ENCODE peak calls at places on chromosomes 5 and 9, in five cellular contexts. One of them, this sample, is unnamed.

GRCh38 chr9:113682297-113682771 is 193.8 kb upstream of the ZNF618 start:
- DNase-seq in fibroblast of mammary gland: peak
- DNase-seq in left ventricle myocardium inferior: peak
- DNase-seq in endodermal cell: peak
- DNase-seq in ovary: peak
- DNase-seq in this sample: peak

GRCh38 chr9:35598863-35599590 is 6.0 kb upstream of the TESK1 start:
- DNase-seq in fibroblast of mammary gland: no peak
- DNase-seq in left ventricle myocardium inferior: no peak
- DNase-seq in endodermal cell: peak
- DNase-seq in ovary: no peak
- DNase-seq in this sample: peak

GRCh38 chr9:16058131-16058549 is 505.3 kb downstream of the CCDC171 start:
- DNase-seq in fibroblast of mammary gland: peak
- DNase-seq in left ventricle myocardium inferior: no peak
- DNase-seq in endodermal cell: peak
- DNase-seq in ovary: no peak
- DNase-seq in this sample: no peak

GRCh38 chr9:81902601-81903000 is 25.6 kb upstream of the SPATA31D4 start:
- DNase-seq in fibroblast of mammary gland: peak
- DNase-seq in left ventricle myocardium inferior: no peak
- DNase-seq in endodermal cell: no peak
- DNase-seq in ovary: no peak
- DNase-seq in this sample: no peak

GRCh38 chr5:14834584-14835540 is 36.7 kb downstream of the ANKH start:
- DNase-seq in fibroblast of mammary gland: no peak
- DNase-seq in left ventricle myocardium inferior: no peak
- DNase-seq in endodermal cell: no peak
- DNase-seq in ovary: no peak
- DNase-seq in this sample: no peak

GRCh38 chr9:69678843-69679538 is 6.8 kb upstream of the APBA1 start:
- DNase-seq in fibroblast of mammary gland: no peak
- DNase-seq in left ventricle myocardium inferior: no peak
- DNase-seq in endodermal cell: no peak
- DNase-seq in ovary: no peak
- DNase-seq in this sample: no peak

GRCh38 chr5:691817-692529 is 1.2 kb downstream of the TPPP start:
- DNase-seq in fibroblast of mammary gland: no peak
- DNase-seq in left ventricle myocardium inferior: no peak
- DNase-seq in endodermal cell: peak
- DNase-seq in ovary: no peak
- DNase-seq in this sample: no peak

GRCh38 chr5:90949469-90950358 is 391.1 kb downstream of the ADGRV1 start:
- DNase-seq in fibroblast of mammary gland: no peak
- DNase-seq in left ventricle myocardium inferior: no peak
- DNase-seq in endodermal cell: no peak
- DNase-seq in ovary: no peak
- DNase-seq in this sample: no peak

GRCh38 chr9:25260056-25260455 is 418.2 kb downstream of the TUSC1 start:
- DNase-seq in fibroblast of mammary gland: no peak
- DNase-seq in left ventricle myocardium inferior: no peak
- DNase-seq in endodermal cell: no peak
- DNase-seq in ovary: no peak
- DNase-seq in this sample: no peak

GRCh38 chr9:25261445-25261844 is 416.8 kb downstream of the TUSC1 start:
- DNase-seq in fibroblast of mammary gland: no peak
- DNase-seq in left ventricle myocardium inferior: no peak
- DNase-seq in endodermal cell: no peak
- DNase-seq in ovary: no peak
- DNase-seq in this sample: no peak
- TF ChIP-seq CTCF in fibroblast of mammary gland: no peak
- TF ChIP-seq CTCF in left ventricle myocardium inferior: no peak
- TF ChIP-seq CTCF in endodermal cell: peak
- TF ChIP-seq CTCF in ovary: no peak
- TF ChIP-seq CTCF in this sample: no peak

GRCh38 chr5:138752341-138752950 is 779 bp upstream of the CTNNA1 start:
- DNase-seq in fibroblast of mammary gland: no peak
- DNase-seq in left ventricle myocardium inferior: peak
- DNase-seq in endodermal cell: peak
- DNase-seq in ovary: peak
- DNase-seq in this sample: peak
- TF ChIP-seq CTCF in fibroblast of mammary gland: no peak
- TF ChIP-seq CTCF in left ventricle myocardium inferior: peak
- TF ChIP-seq CTCF in endodermal cell: peak
- TF ChIP-seq CTCF in ovary: no peak
- TF ChIP-seq CTCF in this sample: no peak

DNA sequence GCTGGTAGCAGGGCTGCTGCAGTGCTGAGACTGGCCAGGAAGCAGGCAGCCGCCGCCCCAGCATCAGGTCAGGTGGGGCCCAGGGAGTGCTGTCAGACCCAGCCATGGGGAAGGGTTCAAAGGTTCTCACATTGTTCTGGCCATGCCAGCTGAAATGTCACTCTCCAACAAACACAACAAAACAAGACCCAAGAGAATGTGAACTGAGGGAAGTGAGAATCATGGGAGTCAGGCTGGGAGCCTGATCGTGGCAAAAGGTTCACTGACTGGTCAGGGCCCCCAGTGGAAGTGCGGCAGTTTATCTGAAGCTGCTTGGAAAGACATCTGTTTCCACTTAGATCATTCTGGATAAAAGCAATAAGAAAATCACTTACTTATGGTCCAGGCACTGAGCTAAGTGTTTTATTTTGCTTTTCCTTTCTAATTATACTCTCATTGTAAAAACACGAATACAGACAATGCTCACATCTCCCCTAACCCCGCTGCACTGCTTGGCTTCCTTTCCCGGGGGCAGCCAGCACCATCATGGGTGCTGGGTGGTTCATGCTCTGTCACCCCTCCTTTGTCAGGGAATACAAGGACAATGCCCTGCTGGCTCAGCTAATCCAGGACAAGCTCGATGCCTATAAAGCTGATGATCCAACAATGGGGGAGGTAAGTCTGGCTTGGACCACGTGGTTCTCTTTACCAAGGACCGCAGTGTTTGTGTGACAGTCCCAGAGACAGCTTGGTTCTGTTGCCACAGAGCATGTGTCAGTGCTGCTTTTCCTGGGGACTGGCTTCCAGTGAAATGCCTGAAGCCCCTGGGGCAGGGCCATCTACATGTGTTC is 41.9 kb upstream of the CFAP157 start:
- DNase-seq in fibroblast of mammary gland: peak
- DNase-seq in left ventricle myocardium inferior: no peak
- DNase-seq in endodermal cell: no peak
- DNase-seq in ovary: no peak
- DNase-seq in this sample: no peak
- TF ChIP-seq CTCF in fibroblast of mammary gland: no peak
- TF ChIP-seq CTCF in left ventricle myocardium inferior: no peak
- TF ChIP-seq CTCF in endodermal cell: no peak
- TF ChIP-seq CTCF in ovary: no peak
- TF ChIP-seq CTCF in this sample: no peak

DNA sequence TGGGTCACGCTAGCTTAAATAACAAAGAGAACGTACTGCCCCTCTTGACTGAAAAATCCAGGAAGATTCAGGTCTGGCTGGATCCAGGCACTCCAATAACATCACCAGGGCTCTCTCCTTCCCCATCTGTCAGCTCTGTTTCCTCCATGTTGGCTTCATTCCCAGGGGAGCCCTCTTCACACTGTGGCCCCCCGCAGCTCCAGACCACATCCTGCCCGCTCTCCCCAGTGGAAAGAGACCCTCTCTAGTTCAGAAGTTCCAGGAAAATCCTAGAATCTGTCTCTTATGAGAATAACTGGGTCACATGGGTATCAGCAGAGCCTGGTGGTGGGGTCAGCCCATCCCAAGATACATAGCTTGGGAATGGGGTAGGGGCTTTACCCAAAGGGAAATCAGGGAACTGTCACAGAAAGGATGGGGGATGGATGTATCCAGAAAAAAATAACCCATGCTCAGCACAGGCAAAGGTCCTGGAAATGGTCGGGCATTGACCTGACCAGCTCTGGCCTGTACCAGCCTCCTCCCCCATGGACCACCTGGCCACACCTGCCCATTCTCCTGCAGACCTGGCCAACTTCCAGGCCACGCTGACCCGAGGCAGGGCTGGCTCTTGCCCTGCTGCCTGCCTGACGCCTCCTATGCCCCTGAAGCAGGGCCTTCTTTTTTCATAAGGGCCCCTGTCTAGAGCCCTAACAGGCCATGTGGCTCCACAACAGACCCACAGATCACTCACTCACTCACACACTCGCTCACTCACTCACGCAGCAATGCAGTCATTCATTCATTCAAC is 65.9 kb downstream of the COL23A1 start:
- DNase-seq in fibroblast of mammary gland: no peak
- DNase-seq in left ventricle myocardium inferior: no peak
- DNase-seq in endodermal cell: no peak
- DNase-seq in ovary: no peak
- DNase-seq in this sample: peak
- TF ChIP-seq CTCF in fibroblast of mammary gland: no peak
- TF ChIP-seq CTCF in left ventricle myocardium inferior: no peak
- TF ChIP-seq CTCF in endodermal cell: no peak
- TF ChIP-seq CTCF in ovary: no peak
- TF ChIP-seq CTCF in this sample: no peak

GRCh38 chr5:55225346-55225745 is 1.8 kb downstream of the MCIDAS start:
- DNase-seq in fibroblast of mammary gland: no peak
- DNase-seq in left ventricle myocardium inferior: no peak
- DNase-seq in endodermal cell: no peak
- DNase-seq in ovary: no peak
- DNase-seq in this sample: no peak

GRCh38 chr5:55230086-55230629 is 3.0 kb upstream of the MCIDAS start:
- DNase-seq in fibroblast of mammary gland: no peak
- DNase-seq in left ventricle myocardium inferior: no peak
- DNase-seq in endodermal cell: no peak
- DNase-seq in ovary: no peak
- DNase-seq in this sample: no peak

GRCh38 chr5:55227738-55228430 is 769 bp upstream of the MCIDAS start:
- DNase-seq in fibroblast of mammary gland: no peak
- DNase-seq in left ventricle myocardium inferior: no peak
- DNase-seq in endodermal cell: no peak
- DNase-seq in ovary: no peak
- DNase-seq in this sample: peak

GRCh38 chr5:55226027-55226933 is 835 bp downstream of the MCIDAS start:
- DNase-seq in fibroblast of mammary gland: peak
- DNase-seq in left ventricle myocardium inferior: no peak
- DNase-seq in endodermal cell: peak
- DNase-seq in ovary: peak
- DNase-seq in this sample: peak

DNA sequence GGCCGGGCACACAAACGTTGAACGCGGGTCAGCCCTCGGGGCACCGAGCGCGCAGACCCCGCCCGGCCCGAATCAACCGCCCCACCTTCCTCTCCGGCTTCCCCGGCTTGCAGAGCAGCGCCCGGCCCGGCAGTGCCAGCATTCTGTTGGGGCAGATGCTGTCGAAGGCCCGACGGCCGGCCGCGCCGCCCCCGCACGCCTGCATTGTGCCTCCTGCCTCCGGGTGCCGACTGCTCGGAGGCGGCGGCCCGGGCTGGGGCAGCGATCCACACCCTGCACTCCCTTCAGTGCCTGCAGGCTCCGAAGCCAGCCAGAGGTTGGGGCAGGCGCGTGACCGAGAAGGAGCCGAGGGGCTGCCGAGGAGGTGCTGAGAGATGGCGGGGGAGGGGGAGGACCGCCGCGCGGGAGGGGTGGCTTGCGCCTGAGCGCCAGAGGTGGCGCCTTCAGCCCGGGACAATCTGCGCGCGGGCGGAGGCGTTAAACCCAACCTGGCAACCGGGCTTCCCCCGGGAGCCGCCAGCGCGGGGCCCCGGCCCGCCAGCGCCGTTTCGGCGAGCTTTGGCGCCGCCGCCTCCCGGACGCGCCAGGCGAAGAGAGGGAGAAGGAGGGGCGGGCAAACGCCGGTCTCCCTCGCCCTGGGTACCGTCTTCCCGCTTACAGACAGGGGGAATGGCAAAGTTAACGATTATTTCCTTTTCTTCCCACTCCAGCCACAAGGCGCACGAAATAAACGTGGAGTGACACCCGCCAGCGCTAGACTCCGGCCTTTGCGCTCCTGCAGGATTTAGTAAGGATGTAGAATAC is at the start of gene MCIDAS:
- DNase-seq in fibroblast of mammary gland: peak
- DNase-seq in left ventricle myocardium inferior: peak
- DNase-seq in endodermal cell: peak
- DNase-seq in ovary: peak
- DNase-seq in this sample: peak
- TF ChIP-seq CTCF in fibroblast of mammary gland: no peak
- TF ChIP-seq CTCF in left ventricle myocardium inferior: peak
- TF ChIP-seq CTCF in endodermal cell: peak
- TF ChIP-seq CTCF in ovary: no peak
- TF ChIP-seq CTCF in this sample: no peak

GRCh38 chr5:78805474-78806124 is 157.0 kb upstream of the LHFPL2 start:
- DNase-seq in fibroblast of mammary gland: no peak
- DNase-seq in left ventricle myocardium inferior: no peak
- DNase-seq in endodermal cell: no peak
- DNase-seq in ovary: no peak
- DNase-seq in this sample: no peak

GRCh38 chr5:78804995-78805394 is 156.4 kb upstream of the LHFPL2 start:
- DNase-seq in fibroblast of mammary gland: no peak
- DNase-seq in left ventricle myocardium inferior: no peak
- DNase-seq in endodermal cell: no peak
- DNase-seq in ovary: no peak
- DNase-seq in this sample: no peak

GRCh38 chr5:78808380-78808779 is 159.8 kb upstream of the LHFPL2 start:
- DNase-seq in fibroblast of mammary gland: no peak
- DNase-seq in left ventricle myocardium inferior: peak
- DNase-seq in endodermal cell: no peak
- DNase-seq in ovary: no peak
- DNase-seq in this sample: peak

GRCh38 chr5:78808818-78809217 is 160.2 kb upstream of the LHFPL2 start:
- DNase-seq in fibroblast of mammary gland: no peak
- DNase-seq in left ventricle myocardium inferior: no peak
- DNase-seq in endodermal cell: no peak
- DNase-seq in ovary: no peak
- DNase-seq in this sample: no peak

GRCh38 chr5:78806544-78806943 is 158.0 kb upstream of the LHFPL2 start:
- DNase-seq in fibroblast of mammary gland: peak
- DNase-seq in left ventricle myocardium inferior: no peak
- DNase-seq in endodermal cell: no peak
- DNase-seq in ovary: no peak
- DNase-seq in this sample: no peak
- TF ChIP-seq CTCF in fibroblast of mammary gland: no peak
- TF ChIP-seq CTCF in left ventricle myocardium inferior: no peak
- TF ChIP-seq CTCF in endodermal cell: no peak
- TF ChIP-seq CTCF in ovary: no peak
- TF ChIP-seq CTCF in this sample: no peak